ENCODE peak calls at places on chromosomes 1 and 21, in ten cellular contexts. S is prostate gland, N is stomach, Y is HCT116, A is spleen, B is Panc1, I is esophagus muscularis mucosa, D is suprapubic skin, L is upper lobe of left lung, C is endothelial cell of umbilical vein. E is an unnamed sample. For H3K4me1, the result is how much of the 10 kb centered on the place peaks cover.

GRCh38 chr1:159960721-159961381 is 6.8 kb upstream of the SLAMF9 start:
- DNase-seq in D (peak), A (no peak), S (peak), N (peak), B (no peak), L (peak), I (no peak), C (no peak), Y (no peak), E (no peak)

GRCh38 chr1:227942021-227942715 is 5.6 kb downstream of the WNT9A start:
- DNase-seq in Y (no peak), S (no peak), I (no peak), A (peak), B (no peak), N (peak), L (peak), C (no peak), D (peak), E (peak)

GRCh38 chr1:75672528-75673393 is 51.7 kb upstream of the ACADM start:
- DNase-seq in N (no peak), A (no peak), B (no peak), Y (peak), C (no peak), I (no peak), D (no peak), L (peak), S (no peak), E (peak)

GRCh38 chr1:213127074-213127473 is 76.0 kb downstream of the RPS6KC1 start:
- DNase-seq in D (no peak), L (no peak), N (no peak), I (no peak), A (no peak), Y (no peak), S (no peak), C (no peak), B (no peak), E (no peak)

GRCh38 chr21:37408464-37409193 is 42.1 kb downstream of the DYRK1A start:
- DNase-seq in A (no peak), L (no peak), S (no peak), N (no peak), C (no peak), B (no peak), I (no peak), D (no peak), Y (no peak), E (no peak)

GRCh38 chr1:70948618-70949017 is 99.0 kb downstream of the PTGER3 start:
- DNase-seq in L (no peak), S (no peak), Y (no peak), N (no peak), D (no peak), I (no peak), C (no peak), B (no peak), A (no peak), E (no peak)

GRCh38 chr1:234188454-234188792 is 184.8 kb upstream of the COA6 start:
- DNase-seq in Y (peak), A (no peak), B (no peak), S (no peak), D (no peak), C (no peak), L (no peak), N (no peak), I (peak), E (peak)

GRCh38 chr1:121483961-121484424 is 299.2 kb downstream of the SRGAP2C start:
- DNase-seq in Y (no peak), S (no peak), N (no peak), A (no peak), B (no peak), C (no peak), I (no peak), L (no peak), D (no peak), E (no peak)

GRCh38 chr21:42164064-42164789 is 54.7 kb upstream of the ABCG1 start:
- DNase-seq in S (no peak), C (peak), A (peak), I (no peak), D (no peak), N (peak), B (no peak), L (peak), Y (peak), E (peak)

GRCh38 chr1:3924871-3925655 is 25.0 kb upstream of the C1orf174 start:
- DNase-seq in C (no peak), A (no peak), D (no peak), Y (no peak), B (no peak), L (no peak), I (no peak), S (no peak), N (no peak), E (no peak)

GRCh38 chr21:42524341-42525227 is 10.9 kb downstream of the SLC37A1 start:
- DNase-seq in Y (no peak), A (peak), C (no peak), S (peak), D (peak), L (peak), B (no peak), I (no peak), N (peak), E (peak)

GRCh38 chr1:117244971-117245370 is 34.2 kb upstream of the VTCN1 start:
- DNase-seq in Y (no peak), I (no peak), C (no peak), L (no peak), N (no peak), A (no peak), S (no peak), D (no peak), B (no peak), E (no peak)

GRCh38 chr1:77540501-77541161 is 141.8 kb downstream of the ZZZ3 start:
- DNase-seq in S (no peak), L (no peak), I (no peak), N (no peak), D (no peak), A (no peak), Y (no peak), B (no peak), C (no peak), E (no peak)

GRCh38 chr1:119882172-119883029 is 13.9 kb downstream of the ADAM30 start:
- DNase-seq in Y (no peak), C (no peak), A (no peak), N (no peak), D (no peak), S (no peak), I (no peak), B (no peak), L (no peak), E (no peak)

GRCh38 chr1:14976260-14976659 is 177.3 kb upstream of the TMEM51 start:
- DNase-seq in S (no peak), D (no peak), I (no peak), L (no peak), A (no peak), Y (no peak), B (no peak), C (no peak), N (no peak), E (no peak)

GRCh38 chr1:185419718-185420117 is 102.7 kb upstream of the IVNS1ABP start:
- DNase-seq in N (no peak), A (no peak), S (no peak), B (no peak), D (no peak), I (no peak), C (no peak), L (no peak), Y (no peak), E (no peak)

GRCh38 chr1:165259236-165259635 is 97.3 kb downstream of the LMX1A start:
- DNase-seq in S (no peak), B (no peak), L (no peak), A (no peak), I (no peak), N (no peak), D (no peak), Y (no peak), C (no peak), E (no peak)

GRCh38 chr1:19700046-19700777 is 35.5 kb downstream of the HTR6 start:
- DNase-seq in B (no peak), N (no peak), Y (no peak), I (no peak), D (no peak), L (no peak), S (no peak), A (no peak), C (no peak), E (no peak)

GRCh38 chr1:164982545-164982944 is 374.0 kb downstream of the LMX1A start:
- DNase-seq in Y (no peak), S (no peak), I (peak), B (no peak), D (no peak), L (no peak), A (no peak), C (no peak), N (no peak), E (no peak)

GRCh38 chr1:174068000-174068399 is 45.8 kb upstream of the RC3H1 start:
- DNase-seq in B (no peak), L (no peak), A (no peak), N (no peak), S (no peak), Y (no peak), C (no peak), D (no peak), I (no peak), E (no peak)

GRCh38 chr1:167551359-167551758 is 2.2 kb downstream of the CREG1 start:
- DNase-seq in L (no peak), B (no peak), D (no peak), A (no peak), I (no peak), N (no peak), Y (no peak), S (no peak), C (no peak), E (no peak)
- H3K4me1 ChIP-seq in L (half or more), B (under half), D (under half), A (half or more), I (under half), N (under half), Y (under half), S (under half), C (under half), E (under half)

DNA sequence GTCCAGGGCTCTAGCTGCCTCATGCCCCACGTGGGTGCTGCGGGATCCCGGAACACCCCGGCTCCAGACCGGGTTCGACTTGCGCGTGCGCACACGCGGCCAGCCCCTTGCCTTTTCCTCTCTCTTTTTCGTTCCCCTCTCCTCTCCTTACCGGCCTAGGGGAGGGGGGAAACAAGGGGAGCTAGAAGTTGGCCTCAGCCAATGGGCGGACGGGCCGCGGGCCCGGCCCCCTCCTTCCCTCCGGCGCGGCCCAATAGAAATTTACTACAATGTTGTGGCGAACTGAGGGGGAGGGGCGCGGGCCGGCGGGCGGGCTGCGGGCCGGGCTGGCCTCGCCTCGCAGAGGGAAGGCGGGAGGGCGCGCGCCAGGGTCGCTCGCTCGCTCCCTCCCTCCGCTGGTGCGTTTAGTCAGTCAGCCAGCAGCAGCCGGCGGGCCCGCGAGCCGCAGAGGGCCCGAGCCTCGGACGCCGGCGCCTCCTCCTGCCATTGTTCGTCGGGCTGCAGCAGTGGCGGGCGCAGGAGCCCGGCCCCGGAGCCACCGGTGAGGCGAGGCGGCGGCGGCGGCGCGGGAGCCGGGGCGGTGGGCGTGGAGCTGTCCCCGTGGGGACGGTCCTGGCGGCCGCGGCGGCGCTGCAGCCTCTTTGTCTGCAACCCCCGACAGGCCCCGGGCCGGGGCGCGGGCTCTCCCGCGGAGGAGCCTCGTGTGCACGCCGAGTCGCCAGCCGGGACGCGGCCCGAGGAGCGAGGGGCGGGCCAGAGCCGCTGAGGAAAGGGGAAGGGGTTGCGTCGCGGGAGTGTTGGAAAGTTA is at the start of gene EPB41:
- DNase-seq in A (peak), L (peak), I (peak), N (peak), C (peak), S (peak), D (peak), B (no peak), Y (peak), E (peak)
- TF ChIP-seq POLR2AphosphoS5 in A (peak), L (no peak), I (peak), N (peak), C (peak), S (peak), D (no peak), B (no peak), Y (no peak), E (peak)

DNA sequence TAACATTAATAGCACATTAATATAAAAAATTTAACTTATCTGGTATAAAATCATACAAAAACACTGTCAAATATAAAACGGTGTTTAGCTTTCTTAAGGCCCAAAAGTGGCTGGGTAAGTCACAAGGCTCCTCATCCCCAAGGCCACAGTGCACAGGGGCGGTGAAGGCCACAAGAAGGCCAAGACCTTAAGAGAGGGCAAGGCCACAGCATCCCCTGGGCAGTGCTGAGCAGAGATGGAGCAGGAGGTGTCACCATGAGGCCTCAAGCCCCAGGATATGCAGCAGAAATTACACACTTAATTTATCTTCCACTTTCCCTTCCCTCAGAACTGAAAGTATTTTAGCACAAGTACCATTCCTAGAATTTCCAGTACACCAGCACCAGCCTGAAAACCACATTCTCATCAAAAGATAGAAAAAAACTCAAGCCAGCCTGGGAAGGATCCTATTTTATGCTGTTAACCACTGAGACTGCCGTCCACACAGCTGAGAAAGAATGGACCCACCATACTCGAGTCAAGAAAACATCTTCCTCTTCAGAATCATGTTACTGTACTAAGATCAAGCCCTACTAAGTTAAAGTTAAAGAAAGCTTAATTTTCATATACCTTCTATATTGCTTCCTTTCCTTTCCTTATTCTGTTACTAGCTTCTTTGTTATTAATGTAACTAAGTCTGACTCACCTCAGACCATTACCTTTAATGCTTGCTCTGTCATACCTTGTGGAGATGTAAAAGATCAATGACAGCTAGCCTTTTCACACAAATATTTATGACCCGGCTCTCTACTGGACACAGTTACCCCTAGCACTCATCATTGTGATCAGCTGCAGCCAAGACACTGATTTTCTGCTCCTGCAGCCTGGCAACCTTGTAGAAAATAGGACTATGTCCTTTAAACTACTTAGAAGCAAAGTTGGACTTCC is 26.4 kb upstream of the FMO1 start:
- DNase-seq in A (no peak), D (no peak), I (no peak), B (no peak), L (no peak), N (no peak), S (no peak), Y (no peak), C (no peak), E (no peak)
- H3K4me1 ChIP-seq in A (under half), D (under half), I (under half), B (under half), L (under half), N (under half), S (under half), Y (under half), C (under half), E (under half)

GRCh38 chr1:32198237-32199042 is 2.0 kb upstream of the CCDC28B start:
- DNase-seq in Y (no peak), L (no peak), A (no peak), I (no peak), B (no peak), D (no peak), S (no peak), C (no peak), N (no peak), E (no peak)
- TF ChIP-seq POLR2AphosphoS5 in Y (peak), L (no peak), A (no peak), I (no peak), B (peak), D (no peak), S (no peak), C (peak), N (no peak), E (no peak)

DNA sequence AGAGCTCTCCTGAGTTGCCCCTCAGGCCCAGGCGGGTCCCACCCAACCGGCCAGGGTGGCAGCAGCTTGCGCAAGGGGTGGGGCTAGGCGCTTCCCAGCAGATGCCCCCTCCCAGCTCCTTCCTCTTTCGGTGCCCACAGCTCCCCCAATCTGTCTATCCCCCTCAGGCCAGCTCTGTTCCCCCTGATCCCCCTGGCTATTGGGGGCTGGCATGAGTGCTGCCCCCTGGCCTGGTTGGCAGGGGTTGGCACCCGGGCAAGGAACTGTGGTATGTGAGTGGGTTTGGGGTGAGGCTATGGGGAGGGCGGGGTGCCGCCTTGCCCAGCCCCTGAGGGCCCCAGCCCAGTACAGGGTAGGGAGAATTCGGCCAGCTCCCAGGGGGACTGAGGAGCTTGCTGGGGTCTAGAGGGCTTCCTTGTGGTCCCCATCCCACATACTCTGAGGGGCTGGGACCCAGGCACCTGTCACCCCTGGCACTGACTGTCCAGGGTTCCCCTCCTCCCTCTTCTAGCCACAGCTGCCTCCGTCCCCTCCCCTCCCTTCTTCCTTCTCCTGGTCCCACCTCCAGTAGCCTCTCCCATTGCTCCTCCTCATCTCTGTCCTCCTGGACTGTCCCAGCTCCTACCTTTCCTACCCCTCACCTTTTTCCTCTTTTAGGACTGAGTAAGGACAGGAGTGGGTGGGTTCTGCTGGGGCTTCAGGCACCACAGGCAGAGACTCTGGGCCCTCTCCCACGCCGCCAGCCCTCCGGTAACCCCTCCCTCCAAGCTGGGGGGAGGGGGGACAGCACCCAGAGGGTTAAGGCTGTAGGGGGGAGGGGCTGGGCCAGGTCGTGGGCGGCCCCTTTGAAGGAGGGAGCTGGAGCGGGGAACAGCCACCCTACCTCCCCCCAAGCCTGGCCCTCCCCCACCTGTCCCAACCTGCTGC is 5.7 kb downstream of the ZBTB7B start:
- DNase-seq in S (peak), Y (no peak), N (no peak), L (peak), C (no peak), A (peak), I (no peak), D (no peak), B (no peak), E (peak)
- H3K4me1 ChIP-seq in S (under half), Y (under half), N (half or more), L (half or more), C (under half), A (half or more), I (half or more), D (half or more), B (half or more), E (half or more)

GRCh38 chr21:44911066-44911383 is 9.7 kb downstream of the ITGB2 start:
- DNase-seq in D (no peak), I (no peak), S (no peak), Y (no peak), A (no peak), B (no peak), L (no peak), C (no peak), N (no peak), E (no peak)

GRCh38 chr21:44910229-44911065 is 10.3 kb downstream of the ITGB2 start:
- DNase-seq in A (no peak), N (no peak), Y (no peak), C (no peak), B (no peak), L (no peak), S (no peak), I (no peak), D (no peak), E (no peak)

GRCh38 chr21:44909719-44910118 is 11.0 kb downstream of the ITGB2 start:
- DNase-seq in N (no peak), D (no peak), B (no peak), L (no peak), C (no peak), Y (no peak), A (peak), I (no peak), S (no peak), E (no peak)

GRCh38 chr21:44912158-44912473 is 8.6 kb downstream of the ITGB2 start:
- DNase-seq in D (no peak), S (no peak), C (no peak), B (no peak), I (no peak), L (no peak), Y (no peak), A (peak), N (no peak), E (no peak)

GRCh38 chr21:44911384-44912157 is 9.1 kb downstream of the ITGB2 start:
- DNase-seq in Y (no peak), N (peak), B (no peak), I (no peak), L (peak), D (no peak), S (peak), A (peak), C (peak), E (no peak)
- TF ChIP-seq POLR2AphosphoS5 in Y (no peak), N (no peak), B (no peak), I (peak), L (no peak), D (no peak), S (peak), A (peak), C (no peak), E (no peak)

GRCh38 chr1:38004284-38005101 is 821 bp downstream of the FHL3 start:
- DNase-seq in I (no peak), C (peak), D (no peak), B (no peak), Y (no peak), L (no peak), A (no peak), S (no peak), N (no peak), E (no peak)
- H3K4me1 ChIP-seq in I (half or more), C (under half), D (half or more), B (under half), Y (under half), L (half or more), A (half or more), S (under half), N (under half), E (half or more)

GRCh38 chr1:58264462-58264861 is 282.1 kb downstream of the OMA1 start:
- DNase-seq in C (no peak), Y (no peak), S (no peak), D (no peak), L (no peak), N (no peak), A (no peak), I (no peak), B (no peak), E (no peak)

GRCh38 chr1:58266242-58266641 is 280.3 kb downstream of the OMA1 start:
- DNase-seq in L (no peak), S (no peak), I (peak), D (no peak), Y (no peak), A (no peak), N (no peak), B (no peak), C (no peak), E (no peak)

GRCh38 chr1:58262702-58263101 is 283.8 kb downstream of the OMA1 start:
- DNase-seq in I (no peak), D (no peak), N (no peak), L (no peak), A (no peak), S (no peak), Y (no peak), B (no peak), C (no peak), E (no peak)
- TF ChIP-seq POLR2AphosphoS5 in I (no peak), D (no peak), N (no peak), L (no peak), A (no peak), S (no peak), Y (no peak), B (no peak), C (no peak), E (no peak)

DNA sequence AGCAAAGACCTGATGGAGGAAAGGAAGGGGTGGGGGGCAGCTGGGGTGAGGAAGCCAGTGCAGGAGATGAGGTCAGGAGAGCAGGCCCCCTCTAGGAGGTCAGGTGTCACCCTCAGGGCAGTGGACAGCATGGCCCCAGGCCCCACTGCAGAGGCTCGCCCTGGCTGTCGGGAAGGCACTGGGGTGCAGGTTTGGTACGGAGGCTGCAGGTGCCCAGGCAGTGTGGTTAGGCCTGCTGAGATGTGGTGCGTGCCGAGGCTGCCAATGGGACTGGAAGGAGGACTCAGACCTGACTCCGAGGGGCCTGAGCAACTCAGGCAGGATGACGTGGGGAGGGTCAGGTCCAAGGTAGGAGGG is 82.3 kb downstream of the PCBP3 start:
- DNase-seq in C (no peak), D (no peak), Y (no peak), A (no peak), L (no peak), B (no peak), I (peak), S (no peak), N (no peak), E (no peak)
- H3K4me1 ChIP-seq in C (under half), D (under half), Y (under half), A (under half), L (under half), B (under half), I (under half), S (under half), N (under half), E (under half)